ENCODE peak calls at places on chromosomes 5 and 9, in ten cellular contexts. K is neuronal stem cell, D is DND-41, P is GM23338, B is PC-3, U is K562, Y is mesendoderm, C is HCT116, Z is endothelial cell of umbilical vein, H is keratinocyte. M is an unnamed sample.

GRCh38 chr5:179680014-179680779 is 637 bp downstream of the CBY3 start:
- DNase-seq in P (no peak), K (no peak), C (no peak), Z (no peak), H (no peak), D (no peak), U (no peak), Y (no peak), B (no peak), M (no peak)

GRCh38 chr9:77793909-77794308 is 145.8 kb upstream of the GNA14 start:
- DNase-seq in U (no peak), B (peak; percentile 62), Z (peak; percentile 74), C (peak; percentile 18), D (no peak), H (no peak), Y (no peak), K (no peak), P (no peak), M (no peak)

GRCh38 chr9:16363073-16363781 is 507.2 kb downstream of the BNC2 start:
- DNase-seq in H (no peak), D (no peak), U (no peak), Z (peak; percentile 60), K (no peak), C (no peak), P (no peak), Y (no peak), B (no peak), M (no peak)

GRCh38 chr9:5429873-5430564 is 7.7 kb downstream of the PLGRKT start:
- DNase-seq in P (no peak), U (no peak), K (no peak), Y (no peak), Z (no peak), C (no peak), B (no peak), H (no peak), D (no peak), M (no peak)

GRCh38 chr5:168464214-168464613 is 22.1 kb upstream of the RARS1 start:
- DNase-seq in B (no peak), Z (no peak), D (no peak), U (no peak), Y (no peak), C (no peak), H (no peak), P (no peak), K (no peak), M (no peak)

GRCh38 chr5:179060116-179061008 is at the start of gene ZNF354C:
- DNase-seq in P (peak; percentile 98), H (peak; percentile 2), U (no peak), B (no peak), Y (peak; percentile 91), K (peak; percentile 68), D (no peak), C (no peak), Z (peak; percentile 93), M (peak; percentile 50)

GRCh38 chr9:19999491-20000057 is 210.7 kb upstream of the SLC24A2 start:
- DNase-seq in U (no peak), P (no peak), H (peak; percentile 71), Y (no peak), Z (peak; percentile 76), B (peak; percentile 93), C (peak; percentile 49), K (no peak), D (peak; percentile 51), M (no peak)

GRCh38 chr5:36526537-36526936 is 79.9 kb upstream of the SLC1A3 start:
- DNase-seq in H (peak; percentile 36), Z (no peak), B (no peak), C (no peak), P (no peak), Y (no peak), U (no peak), K (no peak), D (no peak), M (no peak)

GRCh38 chr5:143775258-143775657 is 36.7 kb upstream of the HMHB1 start:
- DNase-seq in H (no peak), U (peak; percentile 9), K (no peak), B (peak; percentile 22), D (peak; percentile 23), C (no peak), Y (no peak), Z (no peak), P (no peak), M (no peak)

GRCh38 chr9:129640086-129640870 is 1.7 kb downstream of the ASB6 start:
- DNase-seq in K (no peak), B (no peak), Y (no peak), H (no peak), Z (no peak), D (no peak), C (no peak), P (no peak), U (no peak), M (no peak)

GRCh38 chr9:131382850-131383729 is 10.8 kb upstream of the PRRC2B start:
- DNase-seq in P (peak; percentile 95), Z (peak; percentile 60), U (peak; percentile 4), H (no peak), K (peak; percentile 80), B (peak; percentile 67), Y (peak; percentile 92), C (no peak), D (no peak), M (peak; percentile 40)

GRCh38 chr9:110847661-110848060 is 179.1 kb downstream of the MUSK start:
- DNase-seq in Z (no peak), C (no peak), D (no peak), K (no peak), U (no peak), Y (no peak), H (no peak), B (no peak), P (no peak), M (no peak)

GRCh38 chr5:54224083-54224836 is 86.1 kb downstream of the ARL15 start:
- DNase-seq in D (no peak), Y (no peak), Z (no peak), H (no peak), K (no peak), B (no peak), C (no peak), P (no peak), U (no peak), M (no peak)

DNA sequence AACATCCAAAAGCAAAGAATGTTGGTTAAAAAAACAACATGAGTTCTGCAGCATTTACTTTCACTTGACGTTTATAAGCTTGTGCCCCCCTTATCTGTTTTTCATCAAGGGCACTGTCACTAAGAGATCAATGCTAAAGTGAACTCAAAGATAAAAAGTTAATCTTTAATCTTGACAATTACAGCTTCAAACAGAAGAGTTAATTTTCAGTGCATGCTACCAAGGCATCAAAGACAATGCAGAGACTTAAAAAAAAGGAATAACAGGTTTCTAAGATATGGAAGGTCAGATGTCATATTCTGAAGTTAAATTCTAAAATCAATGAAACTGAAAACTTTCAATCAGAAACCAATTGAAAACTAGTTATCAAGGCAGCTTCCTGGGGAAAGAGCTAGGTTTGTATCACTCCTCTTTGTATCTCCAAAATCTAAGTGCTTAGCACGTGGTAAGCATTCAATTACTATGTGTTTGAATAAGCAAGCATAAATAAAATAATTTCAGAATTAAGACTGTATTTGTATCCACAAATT is 37.6 kb downstream of the TMEM245 start:
- DNase-seq in C (no peak), P (no peak), H (no peak), D (no peak), Y (no peak), B (no peak), K (no peak), Z (no peak), U (no peak), M (no peak)
- H3K4me2 ChIP-seq in C (no peak overlapping the region), P (no peak overlapping the region), H (no peak overlapping the region), D (no peak overlapping the region), Y (no peak overlapping the region), B (no peak overlapping the region), K (no peak overlapping the region), Z (no peak overlapping the region), U (no peak overlapping the region), M (no peak overlapping the region)

GRCh38 chr9:24932785-24933184 is 387.1 kb upstream of the IZUMO3 start:
- DNase-seq in Y (no peak), H (no peak), C (no peak), D (no peak), Z (no peak), U (no peak), K (no peak), B (no peak), P (no peak), M (peak; percentile 64)
- H3K4me2 ChIP-seq in Y (no peak overlapping the region), H (no peak overlapping the region), C (no peak overlapping the region), D (no peak overlapping the region), Z (no peak overlapping the region), U (no peak overlapping the region), K (no peak overlapping the region), B (no peak overlapping the region), P (no peak overlapping the region), M (no peak overlapping the region)

DNA sequence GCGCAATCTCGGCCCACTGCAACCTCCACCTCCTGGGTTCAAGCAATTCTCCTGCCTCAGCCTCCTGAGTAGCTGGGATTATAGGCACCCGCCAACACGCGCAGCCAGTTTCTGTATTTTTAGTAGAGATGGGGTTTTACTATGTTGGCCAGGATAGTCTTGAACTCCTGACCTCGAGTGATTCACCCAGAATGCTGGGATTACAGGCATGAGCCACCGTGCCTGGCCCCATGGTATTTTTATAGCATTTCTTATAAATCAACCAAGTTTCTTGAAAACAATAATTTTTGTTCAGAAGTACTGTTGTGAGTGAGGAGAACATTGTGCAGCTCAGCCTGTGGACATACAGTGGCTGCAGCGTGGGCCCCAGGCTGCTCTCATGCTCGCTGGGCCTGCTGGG is 45.2 kb downstream of the MAP1B start:
- DNase-seq in D (no peak), P (no peak), Z (no peak), K (no peak), H (no peak), C (no peak), Y (no peak), U (no peak), B (no peak), M (no peak)
- H3K4me2 ChIP-seq in D (no peak overlapping the region), P (no peak overlapping the region), Z (no peak overlapping the region), K (no peak overlapping the region), H (no peak overlapping the region), C (peak overlapping the region; percentile 15), Y (no peak overlapping the region), U (no peak overlapping the region), B (no peak overlapping the region), M (no peak overlapping the region)

GRCh38 chr5:177594071-177594470 is 2.1 kb downstream of the TMED9 start:
- DNase-seq in D (no peak), P (no peak), H (no peak), Z (no peak), U (no peak), C (no peak), B (no peak), K (no peak), Y (no peak), M (no peak)
- H3K4me2 ChIP-seq in D (peak overlapping the region; percentile 83), P (no peak overlapping the region), H (no peak overlapping the region), Z (no peak overlapping the region), U (no peak overlapping the region), C (no peak overlapping the region), B (no peak overlapping the region), K (no peak overlapping the region), Y (no peak overlapping the region), M (no peak overlapping the region)

M was measured in MM.1S.